ENCODE peak calls at places on chromosomes 16 and 17, in five cellular contexts. V is PC-3, T is fibroblast of lung, Q is HCT116, X is mesenchymal stem cell. L is an unnamed sample.
A peak's percentile ranks its signal among the peaks of the same experiment; 100 is the strongest.

GRCh38 chr17:79954281-79955166 is 81.1 kb downstream of the TBC1D16 start:
- DNase-seq in V (no peak), T (no peak), Q (no peak), X (no peak), L (no peak)

GRCh38 chr17:32323784-32324590 is 18.0 kb downstream of the C17orf75 start:
- DNase-seq in V (peak; percentile 5), T (peak; percentile 20), Q (no peak), X (peak; percentile 51), L (peak; percentile 72)

GRCh38 chr16:7343271-7343670 is 10.6 kb downstream of the RBFOX1 start:
- DNase-seq in V (no peak), T (no peak), Q (no peak), X (no peak), L (no peak)

GRCh38 chr17:33152793-33153192 is 140.3 kb downstream of the ASIC2 start:
- DNase-seq in V (no peak), T (no peak), Q (no peak), X (no peak), L (no peak)

GRCh38 chr16:85650864-85651811 is 37.6 kb downstream of the GINS2 start:
- DNase-seq in V (no peak), T (peak; percentile 32), Q (no peak), X (no peak), L (no peak)

GRCh38 chr16:68286153-68287074 is 22.1 kb downstream of the SLC7A6 start:
- DNase-seq in V (no peak), T (no peak), Q (no peak), X (no peak), L (no peak)

GRCh38 chr17:79666111-79666510 is 55.3 kb upstream of the RBFOX3 start:
- DNase-seq in V (no peak), T (no peak), Q (no peak), X (no peak), L (no peak)

GRCh38 chr16:28063047-28063521 is 430 bp downstream of the GSG1L start:
- DNase-seq in V (no peak), T (peak; percentile 32), Q (no peak), X (peak; percentile 3), L (no peak)

GRCh38 chr17:55450232-55450631 is 28.6 kb upstream of the MMD start:
- DNase-seq in V (no peak), T (no peak), Q (no peak), X (no peak), L (no peak)

GRCh38 chr17:75344664-75345063 is 55.4 kb upstream of the SLC25A19 start:
- DNase-seq in V (no peak), T (peak; percentile 30), Q (no peak), X (no peak), L (no peak)

GRCh38 chr17:63358111-63358839 is 87.8 kb downstream of the CYB561 start:
- DNase-seq in V (no peak), T (peak; percentile 98), Q (no peak), X (peak; percentile 51), L (peak; percentile 82)

GRCh38 chr17:10107320-10108165 is 90.9 kb downstream of the GAS7 start:
- DNase-seq in V (no peak), T (no peak), Q (no peak), X (no peak), L (no peak)

GRCh38 chr16:4862639-4863038 is 15.4 kb downstream of the UBN1 start:
- DNase-seq in V (peak; percentile 62), T (no peak), Q (no peak), X (peak; percentile 22), L (no peak)

GRCh38 chr16:7561908-7562405 is 229.3 kb downstream of the RBFOX1 start:
- DNase-seq in V (no peak), T (no peak), Q (no peak), X (no peak), L (no peak)

GRCh38 chr17:78933959-78934568 is 8.9 kb upstream of the TIMP2 start:
- DNase-seq in V (peak; percentile 95), T (peak; percentile 99), Q (no peak), X (peak; percentile 98), L (peak; percentile 90)

GRCh38 chr17:27464431-27464830 is 8.2 kb downstream of the KSR1 start:
- DNase-seq in V (no peak), T (no peak), Q (no peak), X (no peak), L (no peak)

GRCh38 chr16:29806641-29807425 is 504 bp downstream of the MAZ start:
- DNase-seq in V (peak; percentile 50), T (peak; percentile 48), Q (no peak), X (peak; percentile 31), L (peak; percentile 50)

GRCh38 chr16:23026777-23027362 is 122.4 kb downstream of the USP31 start:
- DNase-seq in V (peak; percentile 39), T (peak; percentile 10), Q (no peak), X (peak; percentile 10), L (peak; percentile 34)

GRCh38 chr17:81824595-81824994 is 8.5 kb downstream of the MCRIP1 start:
- DNase-seq in V (no peak), T (no peak), Q (no peak), X (no peak), L (no peak)

GRCh38 chr17:81322271-81323082 is 27.4 kb upstream of the SLC38A10 start:
- DNase-seq in V (peak; percentile 36), T (no peak), Q (peak; percentile 70), X (no peak), L (no peak)

GRCh38 chr17:2157081-2157480 is 102.2 kb downstream of the HIC1 start:
- DNase-seq in V (no peak), T (peak; percentile 93), Q (no peak), X (peak; percentile 83), L (no peak)

GRCh38 chr17:38910325-38910724 is 15.1 kb upstream of the LASP1NB start:
- DNase-seq in V (no peak), T (no peak), Q (no peak), X (no peak), L (no peak)
- H3K9ac ChIP-seq in V (no peak overlapping the region), T (no peak overlapping the region), Q (no peak overlapping the region), X (no peak overlapping the region), L (no peak overlapping the region)

DNA sequence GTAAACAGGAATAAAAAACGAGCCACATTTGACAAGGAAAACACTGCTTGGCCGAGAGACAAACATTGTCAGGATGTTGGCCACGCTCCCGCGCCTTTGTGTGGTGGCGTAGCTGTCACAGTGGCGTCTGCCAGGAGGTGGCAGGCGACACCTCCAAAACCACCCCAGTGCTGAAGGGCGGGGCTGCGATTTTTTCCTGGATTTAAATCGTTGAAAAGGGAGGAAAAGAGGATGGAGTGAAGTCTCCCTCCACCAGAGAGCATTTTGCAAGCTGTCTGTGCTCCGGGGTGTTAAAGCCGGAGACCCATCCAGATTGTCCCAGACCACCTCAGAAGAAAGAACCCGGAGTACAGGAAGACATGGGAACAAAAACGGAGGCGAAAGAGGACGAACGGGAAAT is 12.7 kb downstream of the MRM3 start:
- DNase-seq in V (peak; percentile 80), T (peak; percentile 60), Q (peak; percentile 47), X (peak; percentile 70), L (peak; percentile 37)
- H3K4me2 ChIP-seq in V (peak overlapping the region; percentile 78), T (peak overlapping the region; percentile 44), Q (peak overlapping the region; percentile 16), X (no peak overlapping the region), L (peak overlapping the region; percentile 22)

DNA sequence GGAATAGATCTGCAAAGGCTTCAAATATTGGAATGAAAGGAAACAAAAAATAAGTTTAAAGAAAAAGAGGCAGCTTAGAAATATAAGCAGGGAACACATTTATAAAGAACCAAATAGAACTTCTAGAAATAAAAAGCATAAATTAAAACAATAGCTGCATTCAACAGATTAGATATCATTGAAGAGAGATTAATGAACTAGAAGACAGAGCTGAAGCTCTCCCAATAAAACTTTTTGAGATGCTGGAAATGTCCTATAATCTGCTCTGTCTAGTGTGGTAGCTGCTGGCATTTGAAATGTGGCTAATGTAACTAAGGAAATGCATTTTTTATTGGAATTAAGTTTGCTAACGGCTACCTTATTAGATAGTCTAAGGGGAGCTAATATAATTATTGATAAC is 115.6 kb downstream of the MAP2K4 start:
- DNase-seq in V (no peak), T (peak; percentile 7), Q (no peak), X (no peak), L (no peak)
- H3K9ac ChIP-seq in V (no peak overlapping the region), T (no peak overlapping the region), Q (no peak overlapping the region), X (no peak overlapping the region), L (no peak overlapping the region)

GRCh38 chr17:64940055-64940454 is 20.8 kb upstream of the LRRC37A3 start:
- DNase-seq in V (peak; percentile 61), T (no peak), Q (no peak), X (no peak), L (no peak)

GRCh38 chr17:64941045-64941444 is 21.8 kb upstream of the LRRC37A3 start:
- DNase-seq in V (no peak), T (no peak), Q (no peak), X (no peak), L (no peak)

GRCh38 chr17:64941761-64942160 is 22.5 kb upstream of the LRRC37A3 start:
- DNase-seq in V (no peak), T (no peak), Q (no peak), X (no peak), L (no peak)

GRCh38 chr17:64938290-64938689 is 19.0 kb upstream of the LRRC37A3 start:
- DNase-seq in V (peak; percentile 72), T (no peak), Q (no peak), X (no peak), L (no peak)

DNA sequence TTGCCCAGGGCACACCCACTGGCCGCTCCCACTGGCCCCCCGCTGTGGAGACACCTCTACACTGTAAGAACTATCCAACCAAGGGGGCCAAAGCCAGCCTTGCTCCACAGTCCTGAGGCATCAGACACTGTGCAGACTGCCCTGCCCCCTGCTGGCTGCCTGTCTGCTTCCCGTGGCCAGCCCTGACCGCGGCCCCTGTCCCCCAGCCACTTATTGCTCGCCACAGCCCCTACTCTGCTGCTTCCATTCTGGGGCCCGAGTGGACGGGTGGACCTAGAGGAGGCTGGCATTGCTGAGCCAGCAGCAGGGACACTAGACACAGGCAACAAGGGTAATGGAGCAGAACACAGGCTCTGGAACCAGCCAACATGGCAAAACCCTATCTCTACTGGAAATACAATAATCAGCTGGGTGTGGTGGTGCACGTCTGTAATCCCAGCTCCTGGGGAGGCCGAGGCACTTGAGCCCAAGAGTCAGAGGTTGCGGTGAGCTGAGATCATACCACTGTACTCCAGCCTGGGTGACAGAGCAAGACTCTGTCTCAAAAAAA is 19.7 kb upstream of the LRRC37A3 start:
- DNase-seq in V (peak; percentile 51), T (no peak), Q (no peak), X (peak; percentile 37), L (no peak)
- H3K4me2 ChIP-seq in V (no peak overlapping the region), T (no peak overlapping the region), Q (no peak overlapping the region), X (no peak overlapping the region), L (no peak overlapping the region)

DNA sequence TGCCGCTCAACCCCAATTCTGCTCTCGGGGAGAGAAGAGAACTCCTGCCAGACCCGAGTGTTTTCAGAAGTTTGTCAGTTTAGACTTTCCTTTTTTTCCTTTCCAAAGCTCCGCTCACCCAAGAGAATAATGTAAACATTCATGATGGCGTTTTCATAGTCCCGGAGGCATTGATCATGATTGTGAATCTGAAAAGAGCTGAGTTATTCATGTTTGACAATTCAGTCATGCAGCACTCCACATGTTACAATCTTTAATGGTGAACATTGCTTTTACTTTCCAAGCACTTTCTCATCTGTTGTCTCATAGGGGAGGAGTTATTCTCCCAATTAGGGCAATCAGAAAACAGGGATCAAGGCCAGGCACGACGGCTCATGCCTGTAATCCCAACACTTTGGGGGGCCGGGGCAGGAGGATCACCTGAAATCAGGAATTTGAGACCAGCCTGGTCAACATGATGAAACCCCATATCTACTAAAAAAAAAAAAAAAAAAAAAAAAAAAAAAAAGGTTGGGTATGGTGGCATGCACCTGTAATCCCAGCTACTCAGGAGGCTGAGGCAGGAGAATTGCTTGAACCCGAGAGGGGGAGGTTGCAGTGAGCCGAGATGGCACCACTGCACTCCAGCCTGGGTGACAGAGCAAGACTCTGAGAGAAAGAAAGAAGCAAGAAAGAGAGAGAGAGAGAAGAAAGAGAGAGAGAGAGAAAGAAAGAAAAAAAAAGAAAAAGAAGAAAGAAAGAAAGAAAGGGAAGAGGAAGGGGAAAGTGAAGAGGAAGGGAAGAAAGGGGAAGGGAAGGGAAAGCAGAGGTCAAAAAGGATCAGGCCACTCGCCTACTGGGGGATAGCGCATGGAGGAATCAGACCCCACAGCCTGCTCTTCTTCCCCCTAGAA is 70.0 kb upstream of the TNRC6C start:
- DNase-seq in V (no peak), T (peak; percentile 8), Q (no peak), X (no peak), L (no peak)
- H3K9ac ChIP-seq in V (no peak overlapping the region), T (no peak overlapping the region), Q (no peak overlapping the region), X (peak overlapping the region; percentile 88), L (no peak overlapping the region)